ENCODE peak calls at places on chromosomes 7 and 10, in seven cellular contexts. One of them, this sample, is unnamed.

GRCh38 chr10:124292911-124293640 is 125.6 kb downstream of the OAT start:
- DNase-seq in cardiac muscle cell: no peak
- DNase-seq in psoas muscle: no peak
- DNase-seq in pancreas: no peak
- DNase-seq in bronchial epithelial cell: no peak
- DNase-seq in endodermal cell: no peak
- DNase-seq in AG09309: no peak
- DNase-seq in this sample: no peak

GRCh38 chr7:6226194-6226799 is 46.1 kb downstream of the CYTH3 start:
- DNase-seq in cardiac muscle cell: peak
- DNase-seq in psoas muscle: no peak
- DNase-seq in pancreas: no peak
- DNase-seq in bronchial epithelial cell: no peak
- DNase-seq in endodermal cell: no peak
- DNase-seq in AG09309: peak
- DNase-seq in this sample: no peak

GRCh38 chr7:151695856-151696555 is 176.3 kb upstream of the RHEB start:
- DNase-seq in cardiac muscle cell: no peak
- DNase-seq in psoas muscle: no peak
- DNase-seq in pancreas: no peak
- DNase-seq in bronchial epithelial cell: peak
- DNase-seq in endodermal cell: no peak
- DNase-seq in AG09309: no peak
- DNase-seq in this sample: no peak

GRCh38 chr7:17939111-17939669 is 1.1 kb downstream of the SNX13 start:
- DNase-seq in cardiac muscle cell: peak
- DNase-seq in psoas muscle: no peak
- DNase-seq in pancreas: no peak
- DNase-seq in bronchial epithelial cell: peak
- DNase-seq in endodermal cell: no peak
- DNase-seq in AG09309: no peak
- DNase-seq in this sample: no peak

GRCh38 chr10:28130267-28130666 is 131.4 kb upstream of the ODAD2 start:
- DNase-seq in cardiac muscle cell: peak
- DNase-seq in psoas muscle: no peak
- DNase-seq in pancreas: no peak
- DNase-seq in bronchial epithelial cell: peak
- DNase-seq in endodermal cell: no peak
- DNase-seq in AG09309: peak
- DNase-seq in this sample: no peak

GRCh38 chr7:74143383-74143782 is 30.8 kb upstream of the EIF4H start:
- DNase-seq in cardiac muscle cell: no peak
- DNase-seq in psoas muscle: no peak
- DNase-seq in pancreas: no peak
- DNase-seq in bronchial epithelial cell: no peak
- DNase-seq in endodermal cell: no peak
- DNase-seq in AG09309: no peak
- DNase-seq in this sample: no peak

GRCh38 chr10:15140640-15141039 is 27.9 kb downstream of the NMT2 start:
- DNase-seq in cardiac muscle cell: no peak
- DNase-seq in psoas muscle: no peak
- DNase-seq in pancreas: no peak
- DNase-seq in bronchial epithelial cell: no peak
- DNase-seq in endodermal cell: no peak
- DNase-seq in AG09309: no peak
- DNase-seq in this sample: no peak

GRCh38 chr10:6218692-6219493 is 16.2 kb downstream of the PFKFB3 start:
- DNase-seq in cardiac muscle cell: peak
- DNase-seq in psoas muscle: no peak
- DNase-seq in pancreas: no peak
- DNase-seq in bronchial epithelial cell: peak
- DNase-seq in endodermal cell: no peak
- DNase-seq in AG09309: peak
- DNase-seq in this sample: no peak

GRCh38 chr7:105210721-105211205 is 178.0 kb downstream of the SRPK2 start:
- DNase-seq in cardiac muscle cell: peak
- DNase-seq in psoas muscle: no peak
- DNase-seq in pancreas: no peak
- DNase-seq in bronchial epithelial cell: no peak
- DNase-seq in endodermal cell: peak
- DNase-seq in AG09309: no peak
- DNase-seq in this sample: no peak

GRCh38 chr10:110912374-110912773 is 6.6 kb downstream of the BBIP1 start:
- DNase-seq in cardiac muscle cell: peak
- DNase-seq in psoas muscle: no peak
- DNase-seq in pancreas: no peak
- DNase-seq in bronchial epithelial cell: no peak
- DNase-seq in endodermal cell: no peak
- DNase-seq in AG09309: no peak
- DNase-seq in this sample: no peak

GRCh38 chr10:88253-88652 is 39.2 kb upstream of the TUBB8 start:
- DNase-seq in cardiac muscle cell: no peak
- DNase-seq in psoas muscle: no peak
- DNase-seq in pancreas: peak
- DNase-seq in bronchial epithelial cell: no peak
- DNase-seq in endodermal cell: no peak
- DNase-seq in AG09309: no peak
- DNase-seq in this sample: no peak

GRCh38 chr7:66415659-66416265 is 210.6 kb downstream of the TPST1 start:
- DNase-seq in cardiac muscle cell: no peak
- DNase-seq in psoas muscle: no peak
- DNase-seq in pancreas: no peak
- DNase-seq in bronchial epithelial cell: no peak
- DNase-seq in endodermal cell: no peak
- DNase-seq in AG09309: no peak
- DNase-seq in this sample: no peak

GRCh38 chr7:100600222-100601038 is 1.7 kb upstream of the PCOLCE start:
- DNase-seq in cardiac muscle cell: no peak
- DNase-seq in psoas muscle: no peak
- DNase-seq in pancreas: no peak
- DNase-seq in bronchial epithelial cell: no peak
- DNase-seq in endodermal cell: no peak
- DNase-seq in AG09309: no peak
- DNase-seq in this sample: no peak
- TF ChIP-seq CTCF in cardiac muscle cell: no peak
- TF ChIP-seq CTCF in psoas muscle: no peak
- TF ChIP-seq CTCF in pancreas: no peak
- TF ChIP-seq CTCF in bronchial epithelial cell: no peak
- TF ChIP-seq CTCF in endodermal cell: peak
- TF ChIP-seq CTCF in AG09309: no peak
- TF ChIP-seq CTCF in this sample: no peak

DNA sequence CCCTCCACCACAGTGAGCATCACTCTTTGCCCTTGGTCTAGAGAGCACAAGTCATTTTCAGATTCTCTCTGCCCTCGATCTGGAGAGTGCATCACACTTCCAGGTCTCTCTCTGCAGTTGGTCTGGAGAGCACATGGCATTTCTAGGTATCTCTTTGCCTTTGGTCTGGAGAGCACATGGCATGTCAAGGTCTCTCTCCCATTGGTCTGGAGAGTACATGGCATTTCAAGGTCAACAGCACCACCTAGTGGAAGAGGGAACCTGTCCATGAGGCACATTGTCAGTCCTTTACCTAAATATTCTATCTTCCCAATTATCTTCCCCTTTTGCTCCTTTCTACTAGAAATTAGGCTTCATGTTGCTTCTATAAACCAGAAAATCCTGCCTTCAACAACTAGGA is 1139.4 kb downstream of the XPNPEP1 start:
- DNase-seq in cardiac muscle cell: peak
- DNase-seq in psoas muscle: no peak
- DNase-seq in pancreas: no peak
- DNase-seq in bronchial epithelial cell: peak
- DNase-seq in endodermal cell: peak
- DNase-seq in AG09309: no peak
- DNase-seq in this sample: peak
- TF ChIP-seq CTCF in cardiac muscle cell: peak
- TF ChIP-seq CTCF in psoas muscle: no peak
- TF ChIP-seq CTCF in pancreas: no peak
- TF ChIP-seq CTCF in bronchial epithelial cell: peak
- TF ChIP-seq CTCF in endodermal cell: peak
- TF ChIP-seq CTCF in AG09309: peak
- TF ChIP-seq CTCF in this sample: peak

GRCh38 chr10:1109795-1110673 is 53.8 kb downstream of the WDR37 start:
- DNase-seq in cardiac muscle cell: peak
- DNase-seq in psoas muscle: no peak
- DNase-seq in pancreas: no peak
- DNase-seq in bronchial epithelial cell: peak
- DNase-seq in endodermal cell: peak
- DNase-seq in AG09309: peak
- DNase-seq in this sample: peak
- TF ChIP-seq CTCF in cardiac muscle cell: peak
- TF ChIP-seq CTCF in psoas muscle: peak
- TF ChIP-seq CTCF in pancreas: peak
- TF ChIP-seq CTCF in bronchial epithelial cell: peak
- TF ChIP-seq CTCF in endodermal cell: peak
- TF ChIP-seq CTCF in AG09309: peak
- TF ChIP-seq CTCF in this sample: peak

DNA sequence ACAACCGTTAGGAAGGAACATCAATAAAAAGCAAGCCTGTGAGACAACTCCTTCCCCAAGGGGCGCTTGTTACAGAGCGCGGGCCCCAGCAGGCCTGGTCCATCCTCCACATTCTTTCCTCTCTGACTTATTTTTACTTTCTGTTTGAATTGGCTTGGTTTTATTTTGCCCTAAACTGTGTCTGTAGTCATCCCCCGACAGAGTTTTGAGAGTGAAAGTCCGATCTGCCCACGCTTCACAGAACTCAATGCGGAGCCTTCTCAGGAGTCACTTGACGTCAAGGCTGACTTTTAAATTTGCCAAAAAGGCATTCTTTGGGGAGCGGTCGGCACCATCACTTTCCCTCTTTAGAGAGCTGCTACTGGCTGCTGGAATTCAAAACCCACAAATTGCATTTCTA is 150.1 kb upstream of the KLF6 start:
- DNase-seq in cardiac muscle cell: peak
- DNase-seq in psoas muscle: peak
- DNase-seq in pancreas: no peak
- DNase-seq in bronchial epithelial cell: peak
- DNase-seq in endodermal cell: no peak
- DNase-seq in AG09309: peak
- DNase-seq in this sample: no peak
- TF ChIP-seq CTCF in cardiac muscle cell: peak
- TF ChIP-seq CTCF in psoas muscle: no peak
- TF ChIP-seq CTCF in pancreas: no peak
- TF ChIP-seq CTCF in bronchial epithelial cell: peak
- TF ChIP-seq CTCF in endodermal cell: no peak
- TF ChIP-seq CTCF in AG09309: peak
- TF ChIP-seq CTCF in this sample: no peak

GRCh38 chr10:34746094-34746493 is 69.0 kb downstream of the PARD3 start:
- DNase-seq in cardiac muscle cell: no peak
- DNase-seq in psoas muscle: no peak
- DNase-seq in pancreas: no peak
- DNase-seq in bronchial epithelial cell: peak
- DNase-seq in endodermal cell: no peak
- DNase-seq in AG09309: no peak
- DNase-seq in this sample: no peak
- TF ChIP-seq CTCF in cardiac muscle cell: no peak
- TF ChIP-seq CTCF in psoas muscle: no peak
- TF ChIP-seq CTCF in pancreas: no peak
- TF ChIP-seq CTCF in bronchial epithelial cell: no peak
- TF ChIP-seq CTCF in endodermal cell: no peak
- TF ChIP-seq CTCF in AG09309: no peak
- TF ChIP-seq CTCF in this sample: no peak

This sample was measured in endothelial cell.